ENCODE peak calls at places on chromosomes 4 and X, in four cellular contexts. One of them, this sample, is unnamed.

GRCh38 chrX:148270499-148270898 is 229.9 kb upstream of the AFF2 start:
- DNase-seq in astrocyte: no peak
- DNase-seq in vagina: no peak
- DNase-seq in mucosa of descending colon: no peak
- DNase-seq in this sample: no peak

GRCh38 chr4:48909697-48910096 is 3.1 kb upstream of the OCIAD2 start:
- DNase-seq in astrocyte: peak
- DNase-seq in vagina: no peak
- DNase-seq in mucosa of descending colon: no peak
- DNase-seq in this sample: peak

GRCh38 chr4:47667552-47667951 is 170.3 kb downstream of the CORIN start:
- DNase-seq in astrocyte: no peak
- DNase-seq in vagina: no peak
- DNase-seq in mucosa of descending colon: no peak
- DNase-seq in this sample: no peak

GRCh38 chr4:184473515-184474260 is 662 bp downstream of the IRF2 start:
- DNase-seq in astrocyte: peak
- DNase-seq in vagina: no peak
- DNase-seq in mucosa of descending colon: peak
- DNase-seq in this sample: peak

GRCh38 chr4:121030151-121030550 is 42.2 kb downstream of the NDNF start:
- DNase-seq in astrocyte: peak
- DNase-seq in vagina: no peak
- DNase-seq in mucosa of descending colon: no peak
- DNase-seq in this sample: no peak

GRCh38 chrX:28659269-28659668 is 72.0 kb downstream of the IL1RAPL1 start:
- DNase-seq in astrocyte: no peak
- DNase-seq in vagina: no peak
- DNase-seq in mucosa of descending colon: no peak
- DNase-seq in this sample: no peak

GRCh38 chr4:83731609-83732008 is 195.7 kb downstream of the GPAT3 start:
- DNase-seq in astrocyte: no peak
- DNase-seq in vagina: no peak
- DNase-seq in mucosa of descending colon: no peak
- DNase-seq in this sample: peak

GRCh38 chrX:10574663-10575062 is 45.7 kb downstream of the MID1 start:
- DNase-seq in astrocyte: peak
- DNase-seq in vagina: no peak
- DNase-seq in mucosa of descending colon: no peak
- DNase-seq in this sample: peak

GRCh38 chr4:6281436-6282144 is 11.9 kb downstream of the WFS1 start:
- DNase-seq in astrocyte: no peak
- DNase-seq in vagina: no peak
- DNase-seq in mucosa of descending colon: peak
- DNase-seq in this sample: no peak

GRCh38 chrX:108064613-108065012 is 19.7 kb downstream of the VSIG1 start:
- DNase-seq in astrocyte: no peak
- DNase-seq in vagina: no peak
- DNase-seq in mucosa of descending colon: no peak
- DNase-seq in this sample: no peak

GRCh38 chrX:22699591-22700091 is 300.1 kb upstream of the DDX53 start:
- DNase-seq in astrocyte: peak
- DNase-seq in vagina: no peak
- DNase-seq in mucosa of descending colon: no peak
- DNase-seq in this sample: peak

GRCh38 chrX:36534900-36535299 is 473.3 kb upstream of the FAM47C start:
- DNase-seq in astrocyte: no peak
- DNase-seq in vagina: no peak
- DNase-seq in mucosa of descending colon: no peak
- DNase-seq in this sample: no peak

GRCh38 chr4:106892786-106893185 is 143.3 kb downstream of the DKK2 start:
- DNase-seq in astrocyte: no peak
- DNase-seq in vagina: no peak
- DNase-seq in mucosa of descending colon: peak
- DNase-seq in this sample: no peak

GRCh38 chr4:55312491-55313101 is 33.4 kb upstream of the SRD5A3 start:
- DNase-seq in astrocyte: peak
- DNase-seq in vagina: no peak
- DNase-seq in mucosa of descending colon: no peak
- DNase-seq in this sample: peak

GRCh38 chrX:48981178-48981577 is 9.5 kb upstream of the KCND1 start:
- DNase-seq in astrocyte: no peak
- DNase-seq in vagina: no peak
- DNase-seq in mucosa of descending colon: no peak
- DNase-seq in this sample: no peak

GRCh38 chrX:149707147-149707901 is 4.5 kb upstream of the MAGEA11 start:
- DNase-seq in astrocyte: no peak
- DNase-seq in vagina: no peak
- DNase-seq in mucosa of descending colon: no peak
- DNase-seq in this sample: no peak

GRCh38 chrX:11757397-11757728 is 674 bp upstream of the MSL3 start:
- DNase-seq in astrocyte: no peak
- DNase-seq in vagina: no peak
- DNase-seq in mucosa of descending colon: no peak
- DNase-seq in this sample: no peak

GRCh38 chrX:21734175-21734574 is 23.7 kb downstream of the SMPX start:
- DNase-seq in astrocyte: no peak
- DNase-seq in vagina: no peak
- DNase-seq in mucosa of descending colon: no peak
- DNase-seq in this sample: no peak

GRCh38 chrX:69307736-69308135 is 142.5 kb upstream of the PJA1 start:
- DNase-seq in astrocyte: no peak
- DNase-seq in vagina: no peak
- DNase-seq in mucosa of descending colon: no peak
- DNase-seq in this sample: no peak

GRCh38 chr4:187307131-187307530 is 583.5 kb upstream of the FAT1 start:
- DNase-seq in astrocyte: no peak
- DNase-seq in vagina: no peak
- DNase-seq in mucosa of descending colon: no peak
- DNase-seq in this sample: no peak

GRCh38 chrX:154762529-154763296 is at the start of gene DKC1:
- DNase-seq in astrocyte: peak
- DNase-seq in vagina: no peak
- DNase-seq in mucosa of descending colon: peak
- DNase-seq in this sample: peak

GRCh38 chrX:77299549-77299948 is 147.6 kb upstream of the FGF16 start:
- DNase-seq in astrocyte: no peak
- DNase-seq in vagina: no peak
- DNase-seq in mucosa of descending colon: no peak
- DNase-seq in this sample: no peak

GRCh38 chr4:129189630-129190029 is 93.7 kb downstream of the C4orf33 start:
- DNase-seq in astrocyte: no peak
- DNase-seq in vagina: no peak
- DNase-seq in mucosa of descending colon: no peak
- DNase-seq in this sample: no peak

GRCh38 chr4:144574004-144574403 is 72.0 kb upstream of the HHIP start:
- DNase-seq in astrocyte: no peak
- DNase-seq in vagina: no peak
- DNase-seq in mucosa of descending colon: no peak
- DNase-seq in this sample: no peak

GRCh38 chr4:99723555-99724450 is 66.2 kb upstream of the C4orf54 start:
- DNase-seq in astrocyte: peak
- DNase-seq in vagina: no peak
- DNase-seq in mucosa of descending colon: no peak
- DNase-seq in this sample: peak

GRCh38 chrX:40167240-40168182 is 69.8 kb upstream of the BCOR start:
- DNase-seq in astrocyte: no peak
- DNase-seq in vagina: no peak
- DNase-seq in mucosa of descending colon: peak
- DNase-seq in this sample: no peak

GRCh38 chrX:35101901-35102300 is 159.3 kb downstream of the FAM47B start:
- DNase-seq in astrocyte: no peak
- DNase-seq in vagina: no peak
- DNase-seq in mucosa of descending colon: no peak
- DNase-seq in this sample: no peak

DNA sequence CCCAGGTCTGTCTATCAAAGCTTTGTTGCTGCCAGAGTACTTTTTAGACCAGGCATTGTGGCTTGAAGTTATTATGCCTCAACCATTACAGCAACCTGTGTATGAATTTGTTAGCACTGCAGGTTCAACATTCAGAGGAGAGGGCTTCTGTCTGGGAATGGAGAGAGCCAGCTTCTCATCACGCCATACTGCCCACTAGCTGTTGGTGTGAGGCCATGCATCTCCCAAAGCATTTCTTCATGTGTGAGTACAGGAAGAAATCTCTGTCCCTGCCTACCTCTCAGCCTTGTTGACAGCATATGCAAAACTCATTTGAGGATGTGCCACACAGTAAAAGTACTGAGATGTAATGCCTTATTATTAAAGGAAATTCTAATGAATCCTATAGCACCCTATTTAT is 76.9 kb upstream of the PPARGC1A start:
- DNase-seq in astrocyte: no peak
- DNase-seq in vagina: no peak
- DNase-seq in mucosa of descending colon: no peak
- DNase-seq in this sample: peak
- TF ChIP-seq CTCF in astrocyte: peak
- TF ChIP-seq CTCF in vagina: no peak
- TF ChIP-seq CTCF in mucosa of descending colon: no peak
- TF ChIP-seq CTCF in this sample: peak

DNA sequence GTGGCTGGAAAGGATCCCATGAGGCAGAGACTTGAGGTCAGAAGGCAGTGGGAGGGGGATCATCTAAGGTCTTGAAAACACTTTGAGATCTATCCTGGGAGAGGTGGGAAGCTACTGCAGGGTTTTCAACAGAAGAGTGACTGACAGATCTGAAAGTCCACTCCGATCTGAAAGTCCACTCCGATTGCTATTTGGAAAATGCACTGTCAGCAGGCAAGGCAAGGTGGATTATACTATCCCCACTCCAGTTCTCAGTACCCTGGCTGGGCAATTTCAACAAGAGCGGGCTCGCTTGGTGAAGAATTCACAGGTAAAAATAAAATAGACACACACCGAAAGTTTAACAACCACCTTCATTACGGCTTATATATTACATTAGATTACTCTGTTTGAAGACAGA is 42.3 kb upstream of the C1QTNF7 start:
- DNase-seq in astrocyte: no peak
- DNase-seq in vagina: no peak
- DNase-seq in mucosa of descending colon: no peak
- DNase-seq in this sample: no peak
- H3K4me3 ChIP-seq in astrocyte: no peak
- H3K4me3 ChIP-seq in vagina: no peak
- H3K4me3 ChIP-seq in mucosa of descending colon: no peak
- H3K4me3 ChIP-seq in this sample: no peak

GRCh38 chr4:72109364-72109763 is 77.6 kb downstream of the NPFFR2 start:
- DNase-seq in astrocyte: no peak
- DNase-seq in vagina: no peak
- DNase-seq in mucosa of descending colon: no peak
- DNase-seq in this sample: no peak

GRCh38 chr4:72109959-72110497 is 78.2 kb downstream of the NPFFR2 start:
- DNase-seq in astrocyte: no peak
- DNase-seq in vagina: no peak
- DNase-seq in mucosa of descending colon: no peak
- DNase-seq in this sample: no peak

GRCh38 chr4:72111863-72112262 is 80.1 kb downstream of the NPFFR2 start:
- DNase-seq in astrocyte: no peak
- DNase-seq in vagina: no peak
- DNase-seq in mucosa of descending colon: no peak
- DNase-seq in this sample: no peak

GRCh38 chr4:72110886-72111285 is 79.1 kb downstream of the NPFFR2 start:
- DNase-seq in astrocyte: peak
- DNase-seq in vagina: no peak
- DNase-seq in mucosa of descending colon: no peak
- DNase-seq in this sample: peak

DNA sequence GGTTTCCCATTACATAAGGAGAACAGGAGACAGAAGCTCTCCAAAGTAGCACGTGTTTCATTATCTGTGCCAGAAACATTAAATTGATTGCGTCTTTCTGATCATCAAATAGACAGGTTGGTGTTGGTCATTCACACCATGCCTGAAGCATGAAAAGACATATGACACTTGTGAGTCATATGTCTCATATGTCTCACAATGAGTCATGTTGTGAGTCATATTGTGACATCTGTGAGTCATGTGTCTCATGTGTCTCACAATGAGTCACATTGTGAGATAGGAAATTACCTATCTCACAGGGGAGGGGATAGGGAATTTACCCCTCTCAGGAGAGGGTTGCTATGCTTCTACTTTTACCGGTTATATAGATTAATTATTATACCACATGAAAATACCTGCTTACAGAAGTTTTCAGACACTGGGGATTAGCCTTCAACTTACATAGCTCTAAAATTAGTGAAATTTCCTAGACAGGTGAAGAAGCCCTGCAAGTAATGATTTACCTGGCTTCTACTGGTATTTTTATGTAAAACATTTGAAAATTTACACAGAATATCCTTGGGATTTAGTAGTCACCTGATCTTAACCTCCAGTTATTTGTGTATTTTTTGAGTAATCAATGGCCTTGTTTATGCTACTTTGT is 80.8 kb downstream of the NPFFR2 start:
- DNase-seq in astrocyte: peak
- DNase-seq in vagina: no peak
- DNase-seq in mucosa of descending colon: no peak
- DNase-seq in this sample: peak
- TF ChIP-seq CTCF in astrocyte: no peak
- TF ChIP-seq CTCF in vagina: no peak
- TF ChIP-seq CTCF in mucosa of descending colon: no peak
- TF ChIP-seq CTCF in this sample: no peak

GRCh38 chr4:151432654-151433053 is 23.7 kb downstream of the FHIP1A start:
- DNase-seq in astrocyte: no peak
- DNase-seq in vagina: no peak
- DNase-seq in mucosa of descending colon: no peak
- DNase-seq in this sample: no peak

GRCh38 chr4:151436093-151436518 is 27.1 kb downstream of the FHIP1A start:
- DNase-seq in astrocyte: peak
- DNase-seq in vagina: no peak
- DNase-seq in mucosa of descending colon: no peak
- DNase-seq in this sample: no peak

GRCh38 chr4:151437505-151437904 is 28.5 kb downstream of the FHIP1A start:
- DNase-seq in astrocyte: no peak
- DNase-seq in vagina: no peak
- DNase-seq in mucosa of descending colon: no peak
- DNase-seq in this sample: no peak

GRCh38 chr4:151431728-151432127 is 22.8 kb downstream of the FHIP1A start:
- DNase-seq in astrocyte: no peak
- DNase-seq in vagina: no peak
- DNase-seq in mucosa of descending colon: no peak
- DNase-seq in this sample: no peak

DNA sequence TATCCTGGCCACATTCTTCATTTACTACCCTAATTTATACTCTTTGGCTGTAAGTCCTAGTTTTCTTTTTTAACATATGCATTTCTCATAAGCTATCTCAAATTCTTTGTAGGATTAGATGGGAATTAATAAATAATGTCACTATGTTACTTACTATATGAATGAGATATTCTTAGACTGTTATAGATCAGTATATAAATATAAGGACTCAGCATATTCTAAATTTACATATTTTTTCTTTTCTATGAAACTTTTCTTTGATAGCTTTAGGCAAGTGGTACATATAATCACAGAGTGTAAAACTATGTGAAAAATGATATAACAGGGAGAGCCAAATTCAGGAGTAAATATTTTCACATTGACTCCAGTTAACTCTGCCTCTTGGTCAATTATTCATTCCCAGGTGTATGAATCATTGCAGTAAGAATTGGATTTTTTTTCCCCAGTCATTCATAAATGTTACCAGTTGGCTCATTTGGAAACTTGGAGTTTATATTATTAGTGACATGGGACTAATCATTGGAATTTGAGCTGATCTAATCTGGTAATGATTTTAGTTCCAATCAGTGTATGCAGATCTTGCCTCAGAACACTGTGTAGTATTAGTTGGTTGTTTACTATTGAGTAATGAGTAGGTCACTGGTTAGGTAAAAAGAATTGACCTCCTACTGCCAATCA is 25.3 kb downstream of the FHIP1A start:
- DNase-seq in astrocyte: peak
- DNase-seq in vagina: no peak
- DNase-seq in mucosa of descending colon: no peak
- DNase-seq in this sample: peak
- H3K4me3 ChIP-seq in astrocyte: no peak
- H3K4me3 ChIP-seq in vagina: no peak
- H3K4me3 ChIP-seq in mucosa of descending colon: no peak
- H3K4me3 ChIP-seq in this sample: no peak

This sample was measured in fibroblast of mammary gland.